ENCODE peak calls at places on chromosomes 6 and 20, in nine cellular contexts. H is tibial artery; M is retinal pigment epithelial cell; D is CD8-positive, alpha-beta memory T cell; X is left ventricle myocardium inferior; Z is anterior cingulate cortex; K is AML-193; V is D341Med; Y is cardiac muscle cell. L is an unnamed sample.
A peak's percentile ranks its signal among the peaks of the same experiment; 100 is the strongest.

GRCh38 chr6:43032326-43032725 is 10.9 kb downstream of the RRP36 start:
- DNase-seq in K (no peak), Y (no peak), X (no peak), M (no peak), Z (no peak), D (no peak), V (no peak), H (no peak), L (no peak)

GRCh38 chr6:74899416-74899815 is 306.4 kb downstream of the COL12A1 start:
- DNase-seq in K (peak; percentile 31), M (no peak), Z (no peak), Y (no peak), X (no peak), D (no peak), V (no peak), H (no peak), L (no peak)

GRCh38 chr6:106522557-106522956 is 106.7 kb downstream of the RTN4IP1 start:
- DNase-seq in Z (no peak), V (no peak), K (peak; percentile 88), Y (no peak), M (no peak), D (no peak), X (no peak), H (no peak), L (no peak)

GRCh38 chr6:157075549-157076426 is 247.5 kb downstream of the TMEM242 start:
- DNase-seq in V (no peak), Z (no peak), K (no peak), D (no peak), H (no peak), X (no peak), Y (no peak), M (no peak), L (no peak)

GRCh38 chr20:60408435-60408834 is 450.2 kb downstream of the CDH26 start:
- DNase-seq in M (no peak), Y (no peak), H (no peak), K (no peak), V (no peak), Z (no peak), X (no peak), D (no peak), L (no peak)

GRCh38 chr20:52171025-52171424 is 20.6 kb downstream of the ZFP64 start:
- DNase-seq in K (no peak), V (peak; percentile 63), D (no peak), Y (no peak), H (no peak), Z (no peak), M (no peak), X (no peak), L (no peak)

GRCh38 chr6:19880066-19880465 is 42.9 kb downstream of the ID4 start:
- DNase-seq in Z (no peak), M (no peak), D (no peak), H (no peak), Y (no peak), K (no peak), V (no peak), X (no peak), L (no peak)

GRCh38 chr20:45459606-45460005 is 9.9 kb upstream of the WFDC2 start:
- DNase-seq in H (no peak), X (no peak), M (no peak), V (peak; percentile 48), K (no peak), Y (no peak), Z (no peak), D (no peak), L (no peak)

GRCh38 chr6:40347571-40348011 is 239.6 kb downstream of the LRFN2 start:
- DNase-seq in X (no peak), Z (no peak), Y (peak; percentile 59), V (peak; percentile 2), M (no peak), D (no peak), H (no peak), K (no peak), L (no peak)

GRCh38 chr20:50333856-50334255 is 143.2 kb downstream of the CEBPB start:
- DNase-seq in X (no peak), H (peak; percentile 68), M (peak; percentile 94), V (no peak), K (no peak), D (no peak), Y (no peak), Z (no peak), L (no peak)

GRCh38 chr20:61799394-61799923 is 266.2 kb downstream of the TAF4 start:
- DNase-seq in Y (no peak), H (no peak), X (no peak), Z (no peak), D (no peak), K (no peak), V (no peak), M (no peak), L (no peak)

GRCh38 chr6:91464718-91465117 is 877.8 kb upstream of the MAP3K7 start:
- DNase-seq in Y (no peak), Z (no peak), H (no peak), M (no peak), V (no peak), X (no peak), D (no peak), K (no peak), L (no peak)

GRCh38 chr20:34090645-34091044 is 21.4 kb downstream of the EIF2S2 start:
- DNase-seq in H (no peak), D (no peak), Y (no peak), K (no peak), M (no peak), V (no peak), X (no peak), Z (no peak), L (no peak)

GRCh38 chr20:22268675-22269074 is 315.7 kb downstream of the FOXA2 start:
- DNase-seq in X (no peak), V (no peak), Z (no peak), M (no peak), D (no peak), K (no peak), Y (no peak), H (no peak), L (no peak)

GRCh38 chr6:169495601-169496000 is 206.2 kb downstream of the WDR27 start:
- DNase-seq in M (no peak), X (no peak), Y (no peak), K (no peak), D (no peak), H (no peak), Z (no peak), V (no peak), L (no peak)

GRCh38 chr6:130161627-130162404 is 60.9 kb downstream of the SAMD3 start:
- DNase-seq in X (no peak), Z (no peak), Y (no peak), M (no peak), D (no peak), H (no peak), V (no peak), K (no peak), L (no peak)

GRCh38 chr6:152313542-152314482 is 323.4 kb downstream of the SYNE1 start:
- DNase-seq in X (no peak), K (no peak), Y (peak; percentile 78), D (no peak), V (no peak), Z (no peak), H (no peak), M (no peak), L (no peak)

GRCh38 chr20:16385891-16386290 is 187.4 kb downstream of the KIF16B start:
- DNase-seq in V (no peak), Z (no peak), D (no peak), X (no peak), M (no peak), K (no peak), Y (peak; percentile 71), H (no peak), L (no peak)

GRCh38 chr6:42367353-42368011 is 84.2 kb downstream of the TRERF1 start:
- DNase-seq in M (no peak), H (no peak), K (peak; percentile 61), X (no peak), V (no peak), Y (no peak), Z (no peak), D (peak; percentile 32), L (no peak)

GRCh38 chr6:31558631-31559500 is 11.5 kb downstream of the NFKBIL1 start:
- DNase-seq in Y (no peak), M (no peak), X (peak; percentile 26), D (peak; percentile 59), K (peak; percentile 100), V (no peak), H (no peak), Z (no peak), L (peak; percentile 61)

GRCh38 chr6:73476722-73477121 is 15.2 kb downstream of the MTO1 start:
- DNase-seq in X (no peak), H (no peak), D (no peak), Y (no peak), Z (no peak), M (no peak), K (no peak), V (no peak), L (no peak)

GRCh38 chr6:170533792-170534191 is 19.3 kb downstream of the PSMB1 start:
- DNase-seq in X (no peak), K (no peak), M (no peak), V (no peak), H (no peak), Y (no peak), Z (no peak), D (no peak), L (no peak)

GRCh38 chr6:14767176-14767575 is 478.7 kb upstream of the JARID2 start:
- DNase-seq in K (no peak), D (no peak), H (no peak), Y (no peak), V (no peak), X (no peak), Z (no peak), M (no peak), L (no peak)

GRCh38 chr6:75183099-75183541 is 22.7 kb downstream of the COL12A1 start:
- DNase-seq in X (no peak), V (no peak), M (no peak), H (peak; percentile 63), D (no peak), Y (no peak), Z (no peak), K (no peak), L (no peak)

GRCh38 chr6:30885999-30886896 is 1.9 kb downstream of the DDR1 start:
- DNase-seq in V (no peak), Z (peak; percentile 71), D (peak; percentile 16), M (no peak), H (peak; percentile 77), X (peak; percentile 48), Y (peak; percentile 19), K (no peak), L (no peak)

GRCh38 chr6:89655122-89655521 is 16.6 kb upstream of the LYRM2 start:
- DNase-seq in Y (no peak), H (no peak), D (no peak), X (no peak), V (no peak), K (no peak), M (no peak), Z (no peak), L (no peak)

GRCh38 chr6:125511809-125512341 is 210.1 kb upstream of the HDDC2 start:
- DNase-seq in H (no peak), D (no peak), Z (no peak), M (peak; percentile 50), K (no peak), X (no peak), V (no peak), Y (no peak), L (no peak)

GRCh38 chr6:52286798-52287432 is 2.4 kb upstream of the MCM3 start:
- DNase-seq in H (peak; percentile 74), X (peak; percentile 48), Y (peak; percentile 69), M (no peak), D (peak; percentile 53), Z (no peak), K (peak; percentile 92), V (peak; percentile 57), L (peak; percentile 44)

GRCh38 chr6:149861603-149862423 is 2.3 kb downstream of the LRP11 start:
- DNase-seq in X (no peak), Y (no peak), V (no peak), D (no peak), H (no peak), K (no peak), M (no peak), Z (no peak), L (no peak)

GRCh38 chr6:25215881-25216280 is 63.3 kb upstream of the CARMIL1 start:
- DNase-seq in K (no peak), X (no peak), D (no peak), Y (no peak), M (no peak), Z (no peak), V (no peak), H (no peak), L (no peak)

GRCh38 chr6:136410201-136411027 is 120.8 kb upstream of the BCLAF1 start:
- DNase-seq in X (no peak), Z (no peak), K (no peak), D (no peak), V (no peak), H (no peak), M (no peak), Y (no peak), L (no peak)

L was measured in effector CD4-positive, alpha-beta T cell.